ENCODE peak calls at places on chromosomes 11 and 22, in five cellular contexts. One of them, this sample, is unnamed.

GRCh38 chr22:25013634-25014033 is 61.1 kb downstream of the KIAA1671 start:
- DNase-seq in mesendoderm: no peak
- DNase-seq in trophoblast cell: peak; percentile 67
- DNase-seq in IMR-90: no peak
- DNase-seq in H9: no peak
- DNase-seq in this sample: no peak

GRCh38 chr22:42893366-42894150 is 36.5 kb upstream of the ARFGAP3 start:
- DNase-seq in H9: no peak
- DNase-seq in IMR-90: no peak
- DNase-seq in mesendoderm: no peak
- DNase-seq in trophoblast cell: no peak
- DNase-seq in this sample: no peak

GRCh38 chr11:88327462-88328143 is 9.9 kb downstream of the CTSC start:
- DNase-seq in trophoblast cell: no peak
- DNase-seq in mesendoderm: no peak
- DNase-seq in IMR-90: no peak
- DNase-seq in H9: no peak
- DNase-seq in this sample: no peak

GRCh38 chr11:75588067-75588481 is 26.0 kb downstream of the SERPINH1 start:
- DNase-seq in H9: no peak
- DNase-seq in IMR-90: no peak
- DNase-seq in trophoblast cell: no peak
- DNase-seq in mesendoderm: no peak
- DNase-seq in this sample: no peak

GRCh38 chr11:74646215-74646614 is 53.8 kb downstream of the POLD3 start:
- DNase-seq in mesendoderm: no peak
- DNase-seq in trophoblast cell: no peak
- DNase-seq in IMR-90: no peak
- DNase-seq in H9: no peak
- DNase-seq in this sample: no peak

GRCh38 chr11:45178890-45179663 is 32.6 kb downstream of the PRDM11 start:
- DNase-seq in trophoblast cell: no peak
- DNase-seq in H9: no peak
- DNase-seq in IMR-90: peak; percentile 71
- DNase-seq in mesendoderm: peak; percentile 25
- DNase-seq in this sample: no peak

GRCh38 chr11:27930946-27931345 is 177.0 kb downstream of the KIF18A start:
- DNase-seq in H9: no peak
- DNase-seq in IMR-90: no peak
- DNase-seq in trophoblast cell: no peak
- DNase-seq in mesendoderm: no peak
- DNase-seq in this sample: no peak

GRCh38 chr22:46192210-46192993 is 42.1 kb downstream of the PPARA start:
- DNase-seq in H9: no peak
- DNase-seq in trophoblast cell: no peak
- DNase-seq in mesendoderm: no peak
- DNase-seq in IMR-90: no peak
- DNase-seq in this sample: no peak

GRCh38 chr22:29071261-29072045 is 1.4 kb upstream of the KREMEN1 start:
- DNase-seq in mesendoderm: peak; percentile 67
- DNase-seq in H9: peak; percentile 72
- DNase-seq in trophoblast cell: peak; percentile 26
- DNase-seq in IMR-90: peak; percentile 7
- DNase-seq in this sample: peak; percentile 56

GRCh38 chr22:39317084-39317755 is 2.2 kb downstream of the RPL3 start:
- DNase-seq in H9: peak; percentile 37
- DNase-seq in mesendoderm: no peak
- DNase-seq in IMR-90: no peak
- DNase-seq in trophoblast cell: no peak
- DNase-seq in this sample: no peak

GRCh38 chr11:1295086-1295485 is 14.3 kb downstream of the TOLLIP start:
- DNase-seq in mesendoderm: no peak
- DNase-seq in trophoblast cell: no peak
- DNase-seq in H9: no peak
- DNase-seq in IMR-90: no peak
- DNase-seq in this sample: no peak

GRCh38 chr11:67645521-67646457 is 4.7 kb downstream of the ACY3 start:
- DNase-seq in trophoblast cell: no peak
- DNase-seq in mesendoderm: peak; percentile 57
- DNase-seq in H9: peak; percentile 65
- DNase-seq in IMR-90: no peak
- DNase-seq in this sample: no peak

GRCh38 chr11:67006029-67006884 is 16.7 kb upstream of the SYT12 start:
- DNase-seq in H9: peak; percentile 78
- DNase-seq in trophoblast cell: peak; percentile 60
- DNase-seq in IMR-90: no peak
- DNase-seq in mesendoderm: peak; percentile 86
- DNase-seq in this sample: no peak

GRCh38 chr11:114081641-114082414 is 22.3 kb downstream of the ZBTB16 start:
- DNase-seq in trophoblast cell: no peak
- DNase-seq in mesendoderm: no peak
- DNase-seq in H9: no peak
- DNase-seq in IMR-90: no peak
- DNase-seq in this sample: no peak

GRCh38 chr11:36265793-36266628 is 23.2 kb downstream of the COMMD9 start:
- DNase-seq in H9: peak; percentile 76
- DNase-seq in trophoblast cell: peak; percentile 20
- DNase-seq in mesendoderm: peak; percentile 72
- DNase-seq in IMR-90: peak; percentile 42
- DNase-seq in this sample: peak; percentile 71

GRCh38 chr11:33928564-33928963 is 36.7 kb upstream of the LMO2 start:
- DNase-seq in mesendoderm: no peak
- DNase-seq in IMR-90: no peak
- DNase-seq in H9: no peak
- DNase-seq in trophoblast cell: no peak
- DNase-seq in this sample: no peak

GRCh38 chr11:2995893-2996554 is 3.9 kb upstream of the NAP1L4 start:
- DNase-seq in trophoblast cell: no peak
- DNase-seq in H9: no peak
- DNase-seq in mesendoderm: no peak
- DNase-seq in IMR-90: no peak
- DNase-seq in this sample: no peak

GRCh38 chr11:8794677-8795103 is 112.1 kb downstream of the RPL27A start:
- DNase-seq in IMR-90: no peak
- DNase-seq in mesendoderm: peak; percentile 63
- DNase-seq in trophoblast cell: no peak
- DNase-seq in H9: peak; percentile 51
- DNase-seq in this sample: no peak

GRCh38 chr22:37802310-37803194 is 5.2 kb upstream of the GCAT start:
- DNase-seq in IMR-90: peak; percentile 39
- DNase-seq in trophoblast cell: no peak
- DNase-seq in mesendoderm: peak; percentile 75
- DNase-seq in H9: peak; percentile 80
- DNase-seq in this sample: peak; percentile 73
- H3K4ac ChIP-seq in IMR-90: peak overlapping the region; percentile 71
- H3K4ac ChIP-seq in trophoblast cell: peak overlapping the region; percentile 31
- H3K4ac ChIP-seq in mesendoderm: no peak overlapping the region
- H3K4ac ChIP-seq in H9: no peak overlapping the region
- H3K4ac ChIP-seq in this sample: no peak overlapping the region

DNA sequence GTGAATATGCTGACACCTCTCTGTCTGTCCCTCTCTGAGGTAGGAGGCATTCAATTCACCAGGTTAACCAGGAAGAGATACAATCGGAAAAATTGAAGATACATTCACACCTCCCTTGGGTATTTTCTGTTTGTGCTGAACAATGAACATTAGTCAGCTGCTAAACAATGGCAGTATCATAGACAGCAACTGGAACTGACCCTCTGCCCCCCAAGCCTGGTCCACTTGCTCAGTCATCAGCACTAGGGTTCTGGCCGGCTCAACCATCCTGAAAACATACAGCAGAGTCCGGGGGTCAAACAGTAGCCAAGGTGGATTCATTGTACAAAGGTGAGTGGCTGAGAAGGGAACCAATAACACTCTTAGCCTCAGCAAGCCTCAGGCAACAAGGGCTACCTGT is 4.0 kb downstream of the NECTIN1 start:
- DNase-seq in IMR-90: no peak
- DNase-seq in H9: no peak
- DNase-seq in mesendoderm: no peak
- DNase-seq in trophoblast cell: no peak
- DNase-seq in this sample: no peak
- H3K4ac ChIP-seq in IMR-90: no peak overlapping the region
- H3K4ac ChIP-seq in H9: no peak overlapping the region
- H3K4ac ChIP-seq in mesendoderm: no peak overlapping the region
- H3K4ac ChIP-seq in trophoblast cell: no peak overlapping the region
- H3K4ac ChIP-seq in this sample: no peak overlapping the region

GRCh38 chr22:21937041-21937820 is 15.4 kb downstream of the PPM1F start:
- DNase-seq in IMR-90: no peak
- DNase-seq in mesendoderm: no peak
- DNase-seq in H9: no peak
- DNase-seq in trophoblast cell: peak; percentile 45
- DNase-seq in this sample: no peak
- H3K4ac ChIP-seq in IMR-90: peak overlapping the region; percentile 79
- H3K4ac ChIP-seq in mesendoderm: no peak overlapping the region
- H3K4ac ChIP-seq in H9: no peak overlapping the region
- H3K4ac ChIP-seq in trophoblast cell: no peak overlapping the region
- H3K4ac ChIP-seq in this sample: no peak overlapping the region

DNA sequence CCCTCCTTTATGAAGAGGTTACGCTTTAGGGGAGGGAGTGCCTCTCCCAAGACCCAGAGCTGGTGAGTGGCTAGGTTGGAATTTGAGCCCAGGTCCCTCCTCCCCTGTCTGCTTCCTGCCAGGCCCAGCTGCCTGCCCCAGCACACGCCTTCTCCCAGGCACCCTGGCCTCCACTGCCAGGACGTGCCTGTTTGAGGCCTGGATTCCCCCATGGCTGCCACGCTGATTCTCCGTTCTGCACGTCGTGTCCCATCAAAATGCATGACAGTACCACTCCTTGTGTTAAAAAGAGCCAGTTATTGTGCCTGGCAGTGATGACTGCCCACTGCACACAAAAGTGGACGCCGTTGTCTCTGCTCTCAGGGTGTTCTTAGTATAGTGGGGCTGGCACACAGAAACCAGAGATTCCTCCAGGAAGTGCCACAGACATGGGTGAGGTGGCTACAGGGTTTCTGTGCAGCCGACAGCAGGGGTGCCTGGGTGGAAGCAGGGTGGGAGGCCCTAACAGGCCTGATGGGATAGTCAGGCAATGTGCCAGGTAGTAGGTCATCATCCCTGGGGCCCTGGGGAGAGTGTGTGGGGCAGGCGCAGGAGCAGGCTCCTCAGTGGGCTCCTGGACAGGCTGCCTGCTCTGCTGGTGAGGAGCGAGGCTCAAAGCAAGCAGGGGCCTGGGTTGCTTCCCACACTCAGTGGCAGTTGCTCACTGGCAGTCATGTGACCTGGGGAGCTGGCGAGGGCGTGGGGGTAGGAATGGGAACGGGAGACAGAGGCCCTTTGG is 24.2 kb downstream of the MED15 start:
- DNase-seq in trophoblast cell: peak; percentile 90
- DNase-seq in H9: peak; percentile 81
- DNase-seq in mesendoderm: peak; percentile 90
- DNase-seq in IMR-90: peak; percentile 90
- DNase-seq in this sample: no peak
- H3K4ac ChIP-seq in trophoblast cell: peak overlapping the region; percentile 14
- H3K4ac ChIP-seq in H9: no peak overlapping the region
- H3K4ac ChIP-seq in mesendoderm: no peak overlapping the region
- H3K4ac ChIP-seq in IMR-90: peak overlapping the region; percentile 99
- H3K4ac ChIP-seq in this sample: no peak overlapping the region

DNA sequence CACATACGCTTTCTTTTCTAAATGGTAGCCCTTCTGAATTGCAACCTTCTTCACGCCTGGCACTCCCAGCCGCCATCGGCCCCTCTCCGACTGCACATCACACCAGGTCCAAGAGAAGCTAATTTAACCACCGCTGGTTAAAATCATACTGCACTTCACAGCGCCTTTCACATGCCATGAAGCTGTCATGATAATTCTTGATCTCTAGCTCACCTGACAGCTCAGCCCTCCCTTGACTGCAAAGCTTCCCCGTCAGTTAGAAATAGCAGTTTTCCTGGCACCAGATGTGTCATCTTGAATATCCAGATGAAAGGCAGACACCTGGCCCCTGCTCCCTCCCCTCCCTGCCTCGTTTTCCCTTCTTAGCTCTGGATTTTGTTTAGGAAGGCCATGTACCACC is 101.4 kb downstream of the ARL14EP start:
- DNase-seq in trophoblast cell: no peak
- DNase-seq in H9: no peak
- DNase-seq in mesendoderm: no peak
- DNase-seq in IMR-90: no peak
- DNase-seq in this sample: no peak
- H3K4ac ChIP-seq in trophoblast cell: no peak overlapping the region
- H3K4ac ChIP-seq in H9: no peak overlapping the region
- H3K4ac ChIP-seq in mesendoderm: no peak overlapping the region
- H3K4ac ChIP-seq in IMR-90: no peak overlapping the region
- H3K4ac ChIP-seq in this sample: no peak overlapping the region

GRCh38 chr11:84543367-84544159 is 1083.6 kb downstream of the DLG2 start:
- DNase-seq in H9: peak; percentile 78
- DNase-seq in mesendoderm: peak; percentile 82
- DNase-seq in IMR-90: no peak
- DNase-seq in trophoblast cell: no peak
- DNase-seq in this sample: peak; percentile 23
- H3K4ac ChIP-seq in H9: no peak overlapping the region
- H3K4ac ChIP-seq in mesendoderm: no peak overlapping the region
- H3K4ac ChIP-seq in IMR-90: no peak overlapping the region
- H3K4ac ChIP-seq in trophoblast cell: no peak overlapping the region
- H3K4ac ChIP-seq in this sample: no peak overlapping the region

GRCh38 chr22:41094036-41094435 is 1.6 kb downstream of the EP300 start:
- DNase-seq in mesendoderm: peak; percentile 26
- DNase-seq in IMR-90: peak; percentile 40
- DNase-seq in H9: no peak
- DNase-seq in trophoblast cell: no peak
- DNase-seq in this sample: no peak
- H3K4ac ChIP-seq in mesendoderm: no peak overlapping the region
- H3K4ac ChIP-seq in IMR-90: no peak overlapping the region
- H3K4ac ChIP-seq in H9: no peak overlapping the region
- H3K4ac ChIP-seq in trophoblast cell: peak overlapping the region; percentile 35
- H3K4ac ChIP-seq in this sample: no peak overlapping the region

GRCh38 chr11:43992138-43992537 is 49.7 kb downstream of the C11orf96 start:
- DNase-seq in H9: no peak
- DNase-seq in IMR-90: no peak
- DNase-seq in mesendoderm: no peak
- DNase-seq in trophoblast cell: no peak
- DNase-seq in this sample: no peak
- H3K4ac ChIP-seq in H9: no peak overlapping the region
- H3K4ac ChIP-seq in IMR-90: no peak overlapping the region
- H3K4ac ChIP-seq in mesendoderm: no peak overlapping the region
- H3K4ac ChIP-seq in trophoblast cell: no peak overlapping the region
- H3K4ac ChIP-seq in this sample: no peak overlapping the region